ENCODE peak calls at places on chromosomes 13 and 19, in five cellular contexts. One of them, this sample, is unnamed.

GRCh38 chr19:23415034-23415433 is 19.8 kb upstream of the ZNF91 start:
- DNase-seq in pancreas: no peak
- DNase-seq in HFF-Myc: no peak
- DNase-seq in AG10803: no peak
- DNase-seq in uterus: no peak
- DNase-seq in this sample: no peak

GRCh38 chr13:40233731-40234195 is 432.7 kb downstream of the FOXO1 start:
- DNase-seq in pancreas: no peak
- DNase-seq in AG10803: no peak
- DNase-seq in HFF-Myc: no peak
- DNase-seq in uterus: peak
- DNase-seq in this sample: no peak

GRCh38 chr13:95002126-95002525 is 289.8 kb upstream of the SOX21 start:
- DNase-seq in pancreas: no peak
- DNase-seq in AG10803: no peak
- DNase-seq in HFF-Myc: no peak
- DNase-seq in uterus: no peak
- DNase-seq in this sample: no peak

GRCh38 chr13:99984463-99985242 is 3.1 kb downstream of the ZIC2 start:
- DNase-seq in uterus: no peak
- DNase-seq in AG10803: no peak
- DNase-seq in pancreas: no peak
- DNase-seq in HFF-Myc: no peak
- DNase-seq in this sample: no peak

GRCh38 chr13:72437458-72437857 is 290.0 kb downstream of the MZT1 start:
- DNase-seq in AG10803: peak
- DNase-seq in HFF-Myc: no peak
- DNase-seq in uterus: no peak
- DNase-seq in pancreas: no peak
- DNase-seq in this sample: no peak

GRCh38 chr13:102517959-102518358 is 78.8 kb upstream of the TPP2 start:
- DNase-seq in AG10803: no peak
- DNase-seq in uterus: no peak
- DNase-seq in pancreas: no peak
- DNase-seq in HFF-Myc: no peak
- DNase-seq in this sample: no peak

GRCh38 chr19:8517551-8518442 is 3.8 kb upstream of the ZNF414 start:
- DNase-seq in uterus: no peak
- DNase-seq in AG10803: peak
- DNase-seq in HFF-Myc: no peak
- DNase-seq in pancreas: no peak
- DNase-seq in this sample: no peak

GRCh38 chr13:110135977-110136597 is 170.9 kb downstream of the COL4A1 start:
- DNase-seq in AG10803: no peak
- DNase-seq in HFF-Myc: no peak
- DNase-seq in pancreas: no peak
- DNase-seq in uterus: no peak
- DNase-seq in this sample: no peak

GRCh38 chr13:92838786-92839185 is 387.8 kb upstream of the GPC6 start:
- DNase-seq in uterus: no peak
- DNase-seq in pancreas: no peak
- DNase-seq in AG10803: peak
- DNase-seq in HFF-Myc: no peak
- DNase-seq in this sample: no peak

GRCh38 chr19:10587022-10587838 is at the start of gene AP1M2:
- DNase-seq in AG10803: no peak
- DNase-seq in pancreas: peak
- DNase-seq in HFF-Myc: no peak
- DNase-seq in uterus: no peak
- DNase-seq in this sample: no peak

GRCh38 chr13:79541426-79542049 is 60.6 kb downstream of the NDFIP2 start:
- DNase-seq in pancreas: no peak
- DNase-seq in HFF-Myc: peak
- DNase-seq in uterus: no peak
- DNase-seq in AG10803: peak
- DNase-seq in this sample: peak

GRCh38 chr13:21798181-21798580 is 127.3 kb downstream of the FGF9 start:
- DNase-seq in AG10803: no peak
- DNase-seq in uterus: no peak
- DNase-seq in HFF-Myc: no peak
- DNase-seq in pancreas: no peak
- DNase-seq in this sample: no peak

GRCh38 chr13:28530729-28531194 is 35.8 kb upstream of the FLT1 start:
- DNase-seq in HFF-Myc: no peak
- DNase-seq in pancreas: no peak
- DNase-seq in AG10803: peak
- DNase-seq in uterus: no peak
- DNase-seq in this sample: no peak

GRCh38 chr13:113749507-113749906 is 9.5 kb upstream of the TMEM255B start:
- DNase-seq in HFF-Myc: no peak
- DNase-seq in pancreas: no peak
- DNase-seq in AG10803: no peak
- DNase-seq in uterus: no peak
- DNase-seq in this sample: no peak

GRCh38 chr13:91185294-91185863 is 162.1 kb upstream of the MIR17HG start:
- DNase-seq in AG10803: no peak
- DNase-seq in HFF-Myc: no peak
- DNase-seq in uterus: no peak
- DNase-seq in pancreas: no peak
- DNase-seq in this sample: no peak

GRCh38 chr19:16584825-16585801 is 12.9 kb upstream of the SLC35E1 start:
- DNase-seq in uterus: no peak
- DNase-seq in pancreas: no peak
- DNase-seq in AG10803: no peak
- DNase-seq in HFF-Myc: no peak
- DNase-seq in this sample: peak

GRCh38 chr13:23433171-23434153 is at the start of gene SACS:
- DNase-seq in uterus: no peak
- DNase-seq in AG10803: peak
- DNase-seq in pancreas: peak
- DNase-seq in HFF-Myc: no peak
- DNase-seq in this sample: no peak

GRCh38 chr13:89066868-89067466 is 1395.8 kb downstream of the SLITRK5 start:
- DNase-seq in pancreas: peak
- DNase-seq in HFF-Myc: no peak
- DNase-seq in AG10803: peak
- DNase-seq in uterus: no peak
- DNase-seq in this sample: no peak

GRCh38 chr19:8456064-8456463 is 11.3 kb downstream of the HNRNPM start:
- DNase-seq in HFF-Myc: no peak
- DNase-seq in AG10803: no peak
- DNase-seq in uterus: no peak
- DNase-seq in pancreas: no peak
- DNase-seq in this sample: no peak

GRCh38 chr13:46554971-46555370 is 2.0 kb downstream of the LRCH1 start:
- DNase-seq in uterus: no peak
- DNase-seq in AG10803: peak
- DNase-seq in HFF-Myc: no peak
- DNase-seq in pancreas: no peak
- DNase-seq in this sample: no peak

GRCh38 chr13:109919715-109920375 is 133.5 kb upstream of the IRS2 start:
- DNase-seq in pancreas: no peak
- DNase-seq in uterus: no peak
- DNase-seq in AG10803: peak
- DNase-seq in HFF-Myc: no peak
- DNase-seq in this sample: no peak

GRCh38 chr19:57820599-57820998 is 5.9 kb upstream of the ZNF552 start:
- DNase-seq in AG10803: no peak
- DNase-seq in pancreas: no peak
- DNase-seq in HFF-Myc: no peak
- DNase-seq in uterus: no peak
- DNase-seq in this sample: no peak

GRCh38 chr13:103178986-103179695 is 112.9 kb upstream of the SLC10A2 start:
- DNase-seq in uterus: no peak
- DNase-seq in AG10803: no peak
- DNase-seq in HFF-Myc: no peak
- DNase-seq in pancreas: no peak
- DNase-seq in this sample: no peak

GRCh38 chr13:21435231-21435630 is 23.9 kb downstream of the ZDHHC20 start:
- DNase-seq in uterus: no peak
- DNase-seq in HFF-Myc: no peak
- DNase-seq in pancreas: no peak
- DNase-seq in AG10803: no peak
- DNase-seq in this sample: no peak

GRCh38 chr13:101211261-101211660 is 205.0 kb downstream of the NALCN start:
- DNase-seq in HFF-Myc: no peak
- DNase-seq in uterus: no peak
- DNase-seq in pancreas: no peak
- DNase-seq in AG10803: peak
- DNase-seq in this sample: no peak

GRCh38 chr13:30976041-30976440 is 43.6 kb downstream of the TEX26 start:
- DNase-seq in AG10803: no peak
- DNase-seq in HFF-Myc: no peak
- DNase-seq in pancreas: no peak
- DNase-seq in uterus: no peak
- DNase-seq in this sample: no peak

DNA sequence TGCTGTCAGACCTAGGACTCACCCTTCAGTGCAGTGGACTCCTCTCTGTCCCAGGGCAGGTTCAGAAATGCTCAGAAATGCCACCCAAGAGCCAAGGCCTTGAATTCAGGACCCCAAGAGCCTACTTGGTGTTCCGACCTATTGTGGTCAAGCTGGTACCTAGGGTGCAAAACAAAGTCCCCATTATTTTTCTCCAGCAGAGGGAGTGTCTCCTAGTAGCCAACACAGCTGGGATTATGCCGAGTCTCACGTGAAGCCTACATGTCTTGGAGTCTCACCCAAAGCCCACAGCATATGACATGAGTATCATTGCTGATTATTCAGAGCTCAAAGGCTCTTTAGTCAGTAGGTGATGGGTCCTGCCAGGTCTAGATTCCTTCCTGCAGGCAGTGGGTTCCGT is 671.1 kb upstream of the SPRY2 start:
- DNase-seq in pancreas: no peak
- DNase-seq in AG10803: no peak
- DNase-seq in uterus: no peak
- DNase-seq in HFF-Myc: no peak
- DNase-seq in this sample: no peak
- TF ChIP-seq CTCF in pancreas: no peak
- TF ChIP-seq CTCF in AG10803: no peak
- TF ChIP-seq CTCF in uterus: no peak
- TF ChIP-seq CTCF in HFF-Myc: no peak
- TF ChIP-seq CTCF in this sample: no peak

GRCh38 chr19:575527-576506 is 3.4 kb downstream of the BSG start:
- DNase-seq in AG10803: peak
- DNase-seq in uterus: peak
- DNase-seq in HFF-Myc: no peak
- DNase-seq in pancreas: no peak
- DNase-seq in this sample: no peak
- H3K4me3 ChIP-seq in AG10803: peak
- H3K4me3 ChIP-seq in uterus: no peak
- H3K4me3 ChIP-seq in HFF-Myc: peak
- H3K4me3 ChIP-seq in pancreas: no peak
- H3K4me3 ChIP-seq in this sample: peak

GRCh38 chr19:40281381-40282208 is 3.5 kb downstream of the AKT2 start:
- DNase-seq in pancreas: no peak
- DNase-seq in AG10803: peak
- DNase-seq in HFF-Myc: no peak
- DNase-seq in uterus: no peak
- DNase-seq in this sample: no peak

GRCh38 chr19:40280608-40281221 is 4.4 kb downstream of the AKT2 start:
- DNase-seq in AG10803: no peak
- DNase-seq in HFF-Myc: no peak
- DNase-seq in uterus: no peak
- DNase-seq in pancreas: no peak
- DNase-seq in this sample: no peak

GRCh38 chr19:40283414-40284250 is 1.5 kb downstream of the AKT2 start:
- DNase-seq in uterus: no peak
- DNase-seq in pancreas: peak
- DNase-seq in AG10803: no peak
- DNase-seq in HFF-Myc: no peak
- DNase-seq in this sample: no peak

GRCh38 chr19:40282920-40283319 is 2.2 kb downstream of the AKT2 start:
- DNase-seq in HFF-Myc: no peak
- DNase-seq in AG10803: peak
- DNase-seq in pancreas: no peak
- DNase-seq in uterus: no peak
- DNase-seq in this sample: no peak

GRCh38 chr19:40282209-40282580 is 3.0 kb downstream of the AKT2 start:
- DNase-seq in HFF-Myc: no peak
- DNase-seq in AG10803: no peak
- DNase-seq in pancreas: no peak
- DNase-seq in uterus: no peak
- DNase-seq in this sample: no peak
- TF ChIP-seq CTCF in HFF-Myc: no peak
- TF ChIP-seq CTCF in AG10803: no peak
- TF ChIP-seq CTCF in pancreas: no peak
- TF ChIP-seq CTCF in uterus: no peak
- TF ChIP-seq CTCF in this sample: no peak

GRCh38 chr19:20503536-20503935 is 62.0 kb downstream of the ZNF737 start:
- DNase-seq in uterus: peak
- DNase-seq in pancreas: peak
- DNase-seq in AG10803: peak
- DNase-seq in HFF-Myc: no peak
- DNase-seq in this sample: no peak
- H3K4me3 ChIP-seq in uterus: no peak
- H3K4me3 ChIP-seq in pancreas: no peak
- H3K4me3 ChIP-seq in AG10803: no peak
- H3K4me3 ChIP-seq in HFF-Myc: no peak
- H3K4me3 ChIP-seq in this sample: no peak

GRCh38 chr19:12983561-12984142 is 11.6 kb upstream of the NFIX start:
- DNase-seq in uterus: peak
- DNase-seq in pancreas: peak
- DNase-seq in AG10803: peak
- DNase-seq in HFF-Myc: no peak
- DNase-seq in this sample: peak

GRCh38 chr19:12984683-12985048 is 10.6 kb upstream of the NFIX start:
- DNase-seq in uterus: no peak
- DNase-seq in HFF-Myc: no peak
- DNase-seq in pancreas: no peak
- DNase-seq in AG10803: no peak
- DNase-seq in this sample: no peak

GRCh38 chr19:12983091-12983490 is 12.2 kb upstream of the NFIX start:
- DNase-seq in HFF-Myc: no peak
- DNase-seq in AG10803: no peak
- DNase-seq in uterus: no peak
- DNase-seq in pancreas: no peak
- DNase-seq in this sample: no peak

GRCh38 chr19:12985049-12985776 is 10.1 kb upstream of the NFIX start:
- DNase-seq in AG10803: peak
- DNase-seq in uterus: no peak
- DNase-seq in HFF-Myc: no peak
- DNase-seq in pancreas: no peak
- DNase-seq in this sample: no peak

GRCh38 chr19:12984143-12984627 is 11.1 kb upstream of the NFIX start:
- DNase-seq in HFF-Myc: no peak
- DNase-seq in AG10803: peak
- DNase-seq in pancreas: no peak
- DNase-seq in uterus: no peak
- DNase-seq in this sample: no peak
- TF ChIP-seq CTCF in HFF-Myc: no peak
- TF ChIP-seq CTCF in AG10803: no peak
- TF ChIP-seq CTCF in pancreas: no peak
- TF ChIP-seq CTCF in uterus: no peak
- TF ChIP-seq CTCF in this sample: no peak